ENCODE peak calls at places on chromosomes 16 and 17, in four cellular contexts. One of them, this sample, is unnamed.

GRCh38 chr16:90035902-90036301 is 16.6 kb upstream of the DBNDD1 start:
- DNase-seq in OCI-LY7: no peak
- DNase-seq in B cell: no peak
- DNase-seq in foreskin keratinocyte: no peak
- DNase-seq in this sample: no peak

GRCh38 chr17:50533720-50534148 is 1.2 kb downstream of the EPN3 start:
- DNase-seq in foreskin keratinocyte: no peak
- DNase-seq in B cell: no peak
- DNase-seq in OCI-LY7: no peak
- DNase-seq in this sample: no peak

GRCh38 chr16:49967012-49967559 is 57.9 kb upstream of the CNEP1R1 start:
- DNase-seq in foreskin keratinocyte: no peak
- DNase-seq in B cell: no peak
- DNase-seq in OCI-LY7: no peak
- DNase-seq in this sample: no peak

GRCh38 chr17:80588687-80589086 is 44.0 kb downstream of the RPTOR start:
- DNase-seq in foreskin keratinocyte: no peak
- DNase-seq in OCI-LY7: no peak
- DNase-seq in B cell: no peak
- DNase-seq in this sample: no peak

GRCh38 chr17:80119271-80119791 is 17.9 kb downstream of the GAA start:
- DNase-seq in foreskin keratinocyte: no peak
- DNase-seq in B cell: no peak
- DNase-seq in OCI-LY7: no peak
- DNase-seq in this sample: no peak

GRCh38 chr17:75240394-75241142 is 20.8 kb downstream of the GGA3 start:
- DNase-seq in OCI-LY7: peak; percentile 72
- DNase-seq in B cell: no peak
- DNase-seq in foreskin keratinocyte: no peak
- DNase-seq in this sample: no peak

GRCh38 chr17:51260960-51261958 is 913 bp downstream of the UTP18 start:
- DNase-seq in B cell: peak; percentile 76
- DNase-seq in OCI-LY7: peak; percentile 81
- DNase-seq in foreskin keratinocyte: no peak
- DNase-seq in this sample: peak; percentile 83

GRCh38 chr16:6335072-6335471 is 997.6 kb upstream of the RBFOX1 start:
- DNase-seq in B cell: no peak
- DNase-seq in foreskin keratinocyte: no peak
- DNase-seq in OCI-LY7: peak; percentile 12
- DNase-seq in this sample: no peak

GRCh38 chr17:45313927-45314760 is 2.7 kb downstream of the MAP3K14 start:
- DNase-seq in OCI-LY7: peak; percentile 53
- DNase-seq in B cell: no peak
- DNase-seq in foreskin keratinocyte: no peak
- DNase-seq in this sample: no peak

GRCh38 chr17:72063262-72063661 is 57.6 kb upstream of the SOX9 start:
- DNase-seq in OCI-LY7: no peak
- DNase-seq in B cell: no peak
- DNase-seq in foreskin keratinocyte: no peak
- DNase-seq in this sample: no peak

GRCh38 chr17:69232650-69233049 is 4.0 kb upstream of the ABCA10 start:
- DNase-seq in foreskin keratinocyte: no peak
- DNase-seq in OCI-LY7: no peak
- DNase-seq in B cell: no peak
- DNase-seq in this sample: no peak

GRCh38 chr17:42107597-42108576 is 4.6 kb downstream of the DHX58 start:
- DNase-seq in B cell: peak; percentile 88
- DNase-seq in OCI-LY7: peak; percentile 94
- DNase-seq in foreskin keratinocyte: peak; percentile 54
- DNase-seq in this sample: peak; percentile 86

GRCh38 chr16:69865701-69866100 is 85.4 kb upstream of the CLEC18A start:
- DNase-seq in B cell: no peak
- DNase-seq in OCI-LY7: no peak
- DNase-seq in foreskin keratinocyte: no peak
- DNase-seq in this sample: no peak

GRCh38 chr16:72856797-72857196 is 191.1 kb downstream of the ZFHX3 start:
- DNase-seq in foreskin keratinocyte: no peak
- DNase-seq in OCI-LY7: no peak
- DNase-seq in B cell: no peak
- DNase-seq in this sample: no peak

GRCh38 chr16:49961087-49961486 is 63.9 kb upstream of the CNEP1R1 start:
- DNase-seq in OCI-LY7: no peak
- DNase-seq in B cell: no peak
- DNase-seq in foreskin keratinocyte: no peak
- DNase-seq in this sample: no peak

GRCh38 chr17:48310748-48311213 is 119.2 kb downstream of the SKAP1 start:
- DNase-seq in foreskin keratinocyte: no peak
- DNase-seq in OCI-LY7: no peak
- DNase-seq in B cell: no peak
- DNase-seq in this sample: no peak

GRCh38 chr16:23509763-23510153 is 536 bp downstream of the GGA2 start:
- DNase-seq in B cell: no peak
- DNase-seq in foreskin keratinocyte: no peak
- DNase-seq in OCI-LY7: peak; percentile 55
- DNase-seq in this sample: peak; percentile 41

GRCh38 chr17:32449963-32450362 is 5.7 kb downstream of the PSMD11 start:
- DNase-seq in B cell: no peak
- DNase-seq in OCI-LY7: no peak
- DNase-seq in foreskin keratinocyte: no peak
- DNase-seq in this sample: no peak

GRCh38 chr16:10408824-10409381 is 23.0 kb downstream of the ATF7IP2 start:
- DNase-seq in B cell: no peak
- DNase-seq in OCI-LY7: peak; percentile 38
- DNase-seq in foreskin keratinocyte: no peak
- DNase-seq in this sample: no peak

GRCh38 chr16:7888421-7888820 is 555.8 kb downstream of the RBFOX1 start:
- DNase-seq in B cell: no peak
- DNase-seq in foreskin keratinocyte: no peak
- DNase-seq in OCI-LY7: no peak
- DNase-seq in this sample: no peak

GRCh38 chr16:11390573-11391495 is 45.6 kb downstream of the RMI2 start:
- DNase-seq in OCI-LY7: no peak
- DNase-seq in B cell: no peak
- DNase-seq in foreskin keratinocyte: no peak
- DNase-seq in this sample: no peak

GRCh38 chr16:86578056-86578455 is 293 bp upstream of the FOXL1 start:
- DNase-seq in OCI-LY7: no peak
- DNase-seq in B cell: no peak
- DNase-seq in foreskin keratinocyte: no peak
- DNase-seq in this sample: no peak

GRCh38 chr17:9769036-9769695 is 22.2 kb downstream of the DHRS7C start:
- DNase-seq in OCI-LY7: no peak
- DNase-seq in B cell: no peak
- DNase-seq in foreskin keratinocyte: no peak
- DNase-seq in this sample: no peak

GRCh38 chr17:39001703-39002637 is 34.8 kb upstream of the FBXO47 start:
- DNase-seq in OCI-LY7: no peak
- DNase-seq in B cell: no peak
- DNase-seq in foreskin keratinocyte: peak; percentile 44
- DNase-seq in this sample: no peak

GRCh38 chr16:58187092-58187491 is 10.8 kb downstream of the CSNK2A2 start:
- DNase-seq in B cell: no peak
- DNase-seq in OCI-LY7: no peak
- DNase-seq in foreskin keratinocyte: no peak
- DNase-seq in this sample: no peak

GRCh38 chr16:89971495-89972243 is 23.1 kb downstream of the DEF8 start:
- DNase-seq in B cell: no peak
- DNase-seq in foreskin keratinocyte: peak; percentile 10
- DNase-seq in OCI-LY7: no peak
- DNase-seq in this sample: no peak

GRCh38 chr17:6508519-6509294 is 47.6 kb downstream of the PITPNM3 start:
- DNase-seq in foreskin keratinocyte: no peak
- DNase-seq in B cell: no peak
- DNase-seq in OCI-LY7: no peak
- DNase-seq in this sample: no peak

GRCh38 chr16:63461248-63461841 is 1425.1 kb upstream of the CDH8 start:
- DNase-seq in foreskin keratinocyte: no peak
- DNase-seq in OCI-LY7: peak; percentile 45
- DNase-seq in B cell: no peak
- DNase-seq in this sample: no peak

DNA sequence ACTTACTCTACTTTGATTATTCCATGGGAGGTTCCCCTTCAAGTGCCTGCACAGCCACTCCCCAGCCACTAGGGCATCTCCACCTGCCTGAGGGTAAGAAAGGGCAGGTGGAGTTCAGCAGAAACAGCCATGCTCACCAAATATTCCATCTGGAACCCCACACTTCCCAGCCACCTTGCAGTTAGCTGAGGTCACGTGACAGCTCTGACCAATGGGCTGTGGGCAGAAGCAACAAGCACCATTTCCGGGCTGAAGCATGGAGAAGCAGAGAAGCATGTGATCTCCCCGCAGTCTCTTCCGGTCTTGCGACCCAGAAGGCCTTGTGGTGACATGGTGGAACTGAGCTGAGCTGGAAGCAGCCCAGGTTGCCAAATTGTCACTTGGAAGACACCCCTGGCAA is 108.6 kb downstream of the CCT6B start:
- DNase-seq in foreskin keratinocyte: no peak
- DNase-seq in OCI-LY7: peak; percentile 34
- DNase-seq in B cell: no peak
- DNase-seq in this sample: no peak
- TF ChIP-seq CTCF in foreskin keratinocyte: no peak
- TF ChIP-seq CTCF in OCI-LY7: peak; percentile 57
- TF ChIP-seq CTCF in B cell: no peak
- TF ChIP-seq CTCF in this sample: peak; percentile 22

GRCh38 chr17:27612160-27612767 is 18.7 kb upstream of the LGALS9 start:
- DNase-seq in B cell: no peak
- DNase-seq in OCI-LY7: no peak
- DNase-seq in foreskin keratinocyte: no peak
- DNase-seq in this sample: no peak
- TF ChIP-seq CTCF in B cell: no peak
- TF ChIP-seq CTCF in OCI-LY7: no peak
- TF ChIP-seq CTCF in foreskin keratinocyte: no peak
- TF ChIP-seq CTCF in this sample: no peak

GRCh38 chr17:40326014-40326831 is 17.2 kb downstream of the RARA start:
- DNase-seq in B cell: peak; percentile 84
- DNase-seq in foreskin keratinocyte: no peak
- DNase-seq in OCI-LY7: peak; percentile 57
- DNase-seq in this sample: peak; percentile 64

GRCh38 chr17:40328386-40328766 is 19.4 kb downstream of the RARA start:
- DNase-seq in foreskin keratinocyte: no peak
- DNase-seq in B cell: no peak
- DNase-seq in OCI-LY7: no peak
- DNase-seq in this sample: no peak

GRCh38 chr17:40327244-40327666 is 18.3 kb downstream of the RARA start:
- DNase-seq in B cell: no peak
- DNase-seq in foreskin keratinocyte: no peak
- DNase-seq in OCI-LY7: no peak
- DNase-seq in this sample: no peak

GRCh38 chr17:40326832-40327199 is 17.8 kb downstream of the RARA start:
- DNase-seq in OCI-LY7: no peak
- DNase-seq in foreskin keratinocyte: no peak
- DNase-seq in B cell: no peak
- DNase-seq in this sample: no peak

DNA sequence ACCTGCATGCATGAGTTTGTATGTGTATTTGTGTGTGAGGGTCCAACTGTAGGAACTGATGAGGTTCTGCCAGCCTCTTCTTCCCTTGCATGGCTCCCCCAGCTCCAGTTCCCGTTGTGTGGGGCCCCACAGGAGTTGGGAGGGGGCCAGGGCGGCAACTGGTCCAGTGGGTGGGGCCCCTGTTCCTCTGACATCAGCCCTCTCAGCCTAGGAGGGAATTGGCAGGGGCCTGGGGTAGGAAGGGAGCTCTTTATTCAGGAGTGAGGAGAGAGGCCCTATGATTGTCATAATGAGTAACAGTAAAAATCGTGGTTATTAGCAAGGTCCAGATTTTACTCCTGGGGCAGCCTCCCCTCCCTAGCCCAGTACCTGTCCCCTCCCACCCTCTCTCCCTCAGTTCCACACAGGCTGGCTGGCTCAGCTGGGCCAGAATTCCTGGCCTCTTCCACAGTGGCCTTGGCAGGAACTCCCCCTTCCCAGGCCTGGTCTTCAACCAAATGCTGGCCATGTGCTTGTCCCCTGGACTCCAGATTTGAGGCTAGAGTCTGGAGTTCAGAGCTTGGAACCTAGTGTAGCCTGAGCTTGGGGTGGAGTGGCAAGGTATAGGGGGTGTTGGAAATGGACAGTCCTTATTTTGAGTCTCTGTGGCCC is 18.9 kb downstream of the RARA start:
- DNase-seq in foreskin keratinocyte: no peak
- DNase-seq in B cell: no peak
- DNase-seq in OCI-LY7: no peak
- DNase-seq in this sample: no peak
- TF ChIP-seq CTCF in foreskin keratinocyte: no peak
- TF ChIP-seq CTCF in B cell: no peak
- TF ChIP-seq CTCF in OCI-LY7: no peak
- TF ChIP-seq CTCF in this sample: no peak

GRCh38 chr16:55713103-55713502 is 57.3 kb downstream of the SLC6A2 start:
- DNase-seq in OCI-LY7: no peak
- DNase-seq in B cell: no peak
- DNase-seq in foreskin keratinocyte: no peak
- DNase-seq in this sample: no peak

GRCh38 chr16:55709801-55710200 is 54.0 kb downstream of the SLC6A2 start:
- DNase-seq in OCI-LY7: no peak
- DNase-seq in foreskin keratinocyte: no peak
- DNase-seq in B cell: no peak
- DNase-seq in this sample: no peak

GRCh38 chr16:55710466-55710865 is 54.7 kb downstream of the SLC6A2 start:
- DNase-seq in B cell: no peak
- DNase-seq in OCI-LY7: no peak
- DNase-seq in foreskin keratinocyte: no peak
- DNase-seq in this sample: no peak

GRCh38 chr16:55717326-55717725 is 61.5 kb downstream of the SLC6A2 start:
- DNase-seq in B cell: no peak
- DNase-seq in foreskin keratinocyte: no peak
- DNase-seq in OCI-LY7: no peak
- DNase-seq in this sample: no peak

DNA sequence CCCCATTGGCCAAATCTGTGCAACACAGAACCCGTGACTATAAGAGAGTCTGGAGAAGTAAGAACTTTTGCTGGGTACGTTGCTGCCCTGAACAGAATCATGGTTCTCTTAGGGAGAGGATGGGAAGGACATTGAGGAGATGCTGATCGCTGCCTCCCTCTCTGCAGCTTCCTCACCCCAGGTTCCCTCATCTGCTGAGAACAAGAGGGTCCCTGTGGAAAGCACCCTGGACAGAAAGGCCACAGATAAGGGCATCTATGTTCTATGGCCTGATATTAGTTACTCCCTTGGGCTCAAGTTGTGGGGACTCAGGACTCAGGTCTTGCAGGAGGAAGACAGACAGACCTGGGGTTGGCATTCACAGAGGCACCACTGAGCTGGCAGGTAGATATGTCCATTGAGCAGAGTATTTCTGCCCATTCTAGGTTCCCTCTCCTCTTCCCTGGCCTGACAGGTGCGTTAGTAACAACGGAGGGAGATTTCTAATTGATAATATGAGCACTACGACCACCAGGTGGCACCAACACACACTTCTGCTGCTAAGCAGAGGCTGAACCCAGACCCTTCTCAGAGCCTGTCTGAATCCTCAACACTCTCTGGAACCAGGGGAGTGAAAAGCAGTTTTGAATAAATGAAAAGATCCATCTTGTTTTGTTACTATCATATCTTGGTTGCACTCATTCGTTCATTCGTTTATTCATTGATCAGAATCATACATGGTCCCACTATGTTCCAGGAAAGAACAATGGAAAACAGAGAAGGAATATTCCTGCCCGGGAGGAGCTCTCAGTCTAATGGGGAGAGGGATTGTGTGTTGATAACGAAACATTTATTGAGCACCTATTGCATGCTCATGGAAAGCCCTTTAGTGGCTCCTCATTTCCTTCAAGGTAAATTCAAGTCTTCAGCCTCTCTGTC is 56.4 kb downstream of the SLC6A2 start:
- DNase-seq in OCI-LY7: peak; percentile 63
- DNase-seq in B cell: no peak
- DNase-seq in foreskin keratinocyte: no peak
- DNase-seq in this sample: no peak
- TF ChIP-seq CTCF in OCI-LY7: peak; percentile 85
- TF ChIP-seq CTCF in B cell: peak; percentile 78
- TF ChIP-seq CTCF in foreskin keratinocyte: peak; percentile 76
- TF ChIP-seq CTCF in this sample: peak; percentile 65

This sample was measured in GM06990.